ENCODE peak calls at places on chromosomes 7 and 10, in eight cellular contexts. W is stimulated activated CD8-positive, alpha-beta memory T cell treated with anti-CD3 and anti-CD28 coated beads, Interleukin-7, amount 100 ng/mL, for 4 hours; B is astrocyte of the hippocampus; X is fibroblast of mammary gland; N is T-helper 22 cell; I is NCI-H1105 treated with DMSO at 0.1 percent for 48 hours; E is RPMI7951; P is naive thymus-derived CD8-positive, alpha-beta T cell. U is an unnamed sample.

GRCh38 chr7:137895301-137896201 is 48.8 kb upstream of the DGKI start:
- DNase-seq in W (no peak), B (no peak), X (no peak), N (no peak), I (no peak), E (no peak), P (no peak), U (no peak)

GRCh38 chr7:118029881-118030422 is 154.0 kb upstream of the LSM8 start:
- DNase-seq in W (no peak), B (peak), X (no peak), N (no peak), I (peak), E (no peak), P (no peak), U (no peak)

GRCh38 chr10:75926763-75927162 is 495.3 kb downstream of the LRMDA start:
- DNase-seq in W (no peak), B (no peak), X (no peak), N (no peak), I (no peak), E (peak), P (no peak), U (no peak)

GRCh38 chr7:130960208-130960988 is 226.4 kb upstream of the KLF14 start:
- DNase-seq in W (peak), B (peak), X (peak), N (peak), I (no peak), E (peak), P (no peak), U (no peak)

GRCh38 chr7:95897557-95898183 is 125.3 kb downstream of the DYNC1I1 start:
- DNase-seq in W (no peak), B (no peak), X (no peak), N (no peak), I (peak), E (no peak), P (no peak), U (no peak)

GRCh38 chr10:80544316-80544953 is 6.7 kb downstream of the SH2D4B start:
- DNase-seq in W (no peak), B (no peak), X (no peak), N (no peak), I (no peak), E (no peak), P (no peak), U (no peak)

GRCh38 chr10:11761431-11761830 is 19.2 kb downstream of the ECHDC3 start:
- DNase-seq in W (no peak), B (no peak), X (no peak), N (no peak), I (no peak), E (no peak), P (no peak), U (no peak)

GRCh38 chr7:81501220-81501619 is 268.6 kb downstream of the HGF start:
- DNase-seq in W (no peak), B (peak), X (peak), N (no peak), I (peak), E (peak), P (no peak), U (no peak)

GRCh38 chr7:44220732-44221131 is 20.0 kb downstream of the YKT6 start:
- DNase-seq in W (no peak), B (no peak), X (no peak), N (no peak), I (no peak), E (no peak), P (peak), U (no peak)

GRCh38 chr7:152860302-152860701 is 100.8 kb downstream of the ACTR3B start:
- DNase-seq in W (no peak), B (no peak), X (no peak), N (no peak), I (no peak), E (no peak), P (no peak), U (no peak)

GRCh38 chr10:37754538-37755323 is 102.7 kb downstream of the ZNF248 start:
- DNase-seq in W (no peak), B (no peak), X (peak), N (no peak), I (peak), E (peak), P (no peak), U (no peak)

GRCh38 chr7:151076863-151077704 is 3.5 kb downstream of the FASTK start:
- DNase-seq in W (no peak), B (peak), X (no peak), N (no peak), I (peak), E (no peak), P (no peak), U (no peak)

GRCh38 chr10:121823993-121824463 is 103.8 kb downstream of the ATE1 start:
- DNase-seq in W (no peak), B (peak), X (peak), N (no peak), I (no peak), E (peak), P (no peak), U (no peak)

GRCh38 chr10:4472190-4472904 is 353.7 kb upstream of the AKR1E2 start:
- DNase-seq in W (no peak), B (no peak), X (no peak), N (no peak), I (no peak), E (peak), P (no peak), U (no peak)

GRCh38 chr10:60572511-60573194 is 183.0 kb upstream of the ANK3 start:
- DNase-seq in W (no peak), B (peak), X (peak), N (no peak), I (peak), E (peak), P (no peak), U (no peak)

GRCh38 chr10:47186941-47187340 is 113.1 kb upstream of the GDF10 start:
- DNase-seq in W (no peak), B (no peak), X (no peak), N (no peak), I (no peak), E (no peak), P (no peak), U (no peak)

GRCh38 chr10:46545861-46546590 is 10.4 kb downstream of the GPRIN2 start:
- DNase-seq in W (no peak), B (no peak), X (no peak), N (no peak), I (no peak), E (no peak), P (peak), U (no peak)

GRCh38 chr10:43978936-43979335 is 330.3 kb upstream of the ZNF32 start:
- DNase-seq in W (no peak), B (no peak), X (no peak), N (no peak), I (no peak), E (no peak), P (no peak), U (no peak)

GRCh38 chr7:28732037-28732869 is 225.9 kb downstream of the TRIL start:
- DNase-seq in W (no peak), B (peak), X (peak), N (no peak), I (peak), E (peak), P (no peak), U (no peak)

GRCh38 chr10:1448252-1448901 is 288.9 kb downstream of the ADARB2 start:
- DNase-seq in W (no peak), B (no peak), X (no peak), N (no peak), I (no peak), E (no peak), P (no peak), U (no peak)

GRCh38 chr10:15739437-15739970 is 19.8 kb upstream of the ITGA8 start:
- DNase-seq in W (no peak), B (no peak), X (no peak), N (no peak), I (no peak), E (no peak), P (no peak), U (no peak)

GRCh38 chr10:36391405-36391804 is 734.0 kb upstream of the ANKRD30A start:
- DNase-seq in W (no peak), B (no peak), X (no peak), N (no peak), I (no peak), E (no peak), P (no peak), U (no peak)

GRCh38 chr10:48335788-48336187 is 29.3 kb downstream of the MAPK8 start:
- DNase-seq in W (no peak), B (no peak), X (no peak), N (no peak), I (no peak), E (no peak), P (no peak), U (no peak)

GRCh38 chr10:124403548-124403947 is 15.2 kb downstream of the OAT start:
- DNase-seq in W (no peak), B (peak), X (peak), N (no peak), I (peak), E (peak), P (no peak), U (no peak)

U was measured in T-helper 17 cell.